ENCODE peak calls at places on chromosomes 12 and 14, in four cellular contexts. J is ovary, B is IMR-90, F is neural progenitor cell. P is an unnamed sample. For H3K27me3 and H3K36me3, the result is how much of the 10 kb centered on the place peaks cover.

GRCh38 chr14:101004954-101005353 is 101.4 kb upstream of the RTL1 start:
- DNase-seq in J (peak), B (peak), F (no peak), P (no peak)

GRCh38 chr12:66514581-66514980 is 164.3 kb downstream of the GRIP1 start:
- DNase-seq in J (no peak), B (no peak), F (no peak), P (peak)

GRCh38 chr14:22046063-22046462 is 372.4 kb upstream of the OR4E1 start:
- DNase-seq in J (no peak), B (no peak), F (no peak), P (no peak)

GRCh38 chr14:35149239-35149638 is 26.9 kb downstream of the PRORP start:
- DNase-seq in J (no peak), B (no peak), F (no peak), P (no peak)

GRCh38 chr14:104296388-104297312 is 158.3 kb downstream of the KIF26A start:
- DNase-seq in J (peak), B (no peak), F (no peak), P (no peak)

GRCh38 chr12:27571463-27571862 is 47.5 kb downstream of the PPFIBP1 start:
- DNase-seq in J (no peak), B (peak), F (no peak), P (peak)

GRCh38 chr12:105676694-105677093 is 346.2 kb downstream of the C12orf75 start:
- DNase-seq in J (no peak), B (no peak), F (no peak), P (no peak)

GRCh38 chr14:74510955-74511354 is 17.4 kb downstream of the ISCA2 start:
- DNase-seq in J (no peak), B (peak), F (no peak), P (peak)

GRCh38 chr14:24607081-24607480 is 2.4 kb downstream of the GZMH start:
- DNase-seq in J (no peak), B (no peak), F (no peak), P (no peak)

GRCh38 chr12:105659355-105660075 is 329.0 kb downstream of the C12orf75 start:
- DNase-seq in J (peak), B (no peak), F (no peak), P (peak)

GRCh38 chr12:96472384-96472783 is 17.0 kb upstream of the CFAP54 start:
- DNase-seq in J (no peak), B (no peak), F (no peak), P (no peak)

GRCh38 chr14:67722293-67722692 is 20.6 kb downstream of the RDH12 start:
- DNase-seq in J (peak), B (peak), F (peak), P (no peak)

GRCh38 chr14:68888883-68889282 is 90.2 kb downstream of the ACTN1 start:
- DNase-seq in J (no peak), B (no peak), F (no peak), P (no peak)

GRCh38 chr14:32713856-32714255 is 224.8 kb upstream of the NPAS3 start:
- DNase-seq in J (no peak), B (no peak), F (no peak), P (no peak)

GRCh38 chr12:31647106-31647505 is 12.4 kb upstream of the ETFBKMT start:
- DNase-seq in J (no peak), B (peak), F (no peak), P (peak)

GRCh38 chr14:103386632-103387329 is 1.6 kb downstream of the MARK3 start:
- DNase-seq in J (no peak), B (peak), F (peak), P (no peak)

GRCh38 chr12:6285532-6286306 is 24.8 kb upstream of the PLEKHG6 start:
- DNase-seq in J (no peak), B (peak), F (no peak), P (peak)

GRCh38 chr12:3490848-3491382 is at the start of gene PRMT8:
- DNase-seq in J (no peak), B (no peak), F (peak), P (no peak)
- H3K27me3 ChIP-seq in J (under half), B (under half), F (half or more), P (half or more)

GRCh38 chr14:105380656-105381210 is 17.6 kb upstream of the TEX22 start:
- DNase-seq in J (no peak), B (no peak), F (no peak), P (no peak)

GRCh38 chr14:105379946-105380345 is 18.4 kb upstream of the TEX22 start:
- DNase-seq in J (no peak), B (no peak), F (no peak), P (no peak)

GRCh38 chr14:105382343-105383082 is 15.8 kb upstream of the TEX22 start:
- DNase-seq in J (no peak), B (no peak), F (no peak), P (no peak)

GRCh38 chr14:105383083-105383730 is 15.1 kb upstream of the TEX22 start:
- DNase-seq in J (no peak), B (no peak), F (no peak), P (no peak)

DNA sequence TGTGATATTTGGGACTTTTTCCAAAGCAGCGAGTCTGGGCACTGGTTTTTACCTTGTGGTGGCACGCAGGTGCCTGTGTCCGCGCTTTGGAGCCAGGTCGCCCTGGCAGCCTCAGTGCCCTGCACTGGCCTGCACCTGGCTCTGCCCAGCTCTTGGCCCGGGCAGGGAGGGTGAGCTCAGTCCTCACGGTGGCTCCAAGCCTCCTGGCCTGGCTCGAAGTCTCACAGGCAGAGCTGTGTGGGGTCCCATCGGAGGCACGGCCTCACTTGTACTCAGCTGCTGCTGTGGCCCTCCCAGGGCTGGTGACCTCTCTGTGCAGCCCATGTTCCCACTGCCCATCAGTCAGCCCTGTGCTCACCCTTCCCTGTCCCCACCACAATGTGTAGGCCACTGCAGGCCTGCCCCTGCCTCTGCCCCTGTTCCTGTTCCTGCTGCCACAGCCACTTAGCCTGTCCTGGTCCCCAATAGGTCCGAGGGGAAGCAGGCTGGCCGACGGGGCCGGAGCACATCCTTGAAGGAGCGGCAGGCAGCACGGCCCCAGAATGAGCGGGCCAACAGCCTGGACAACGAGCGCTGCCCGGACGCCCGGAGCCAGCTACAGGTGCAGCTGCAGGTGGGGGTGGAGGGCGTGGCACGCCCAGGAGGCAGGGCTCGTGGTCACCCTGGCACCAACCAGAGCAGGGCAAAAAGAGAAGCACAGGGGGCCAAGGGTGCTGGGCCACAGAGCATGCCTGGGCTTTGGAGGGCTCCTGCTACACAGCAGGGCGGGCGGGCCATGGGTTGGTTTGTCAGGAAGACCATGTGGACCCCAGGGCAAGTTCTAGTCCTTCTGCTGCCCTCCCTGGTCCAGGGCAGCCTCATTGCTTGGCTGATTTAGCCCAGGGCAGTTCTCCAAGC is 16.6 kb upstream of the TEX22 start:
- DNase-seq in J (no peak), B (no peak), F (no peak), P (no peak)
- H3K36me3 ChIP-seq in J (under half), B (under half), F (under half), P (under half)

DNA sequence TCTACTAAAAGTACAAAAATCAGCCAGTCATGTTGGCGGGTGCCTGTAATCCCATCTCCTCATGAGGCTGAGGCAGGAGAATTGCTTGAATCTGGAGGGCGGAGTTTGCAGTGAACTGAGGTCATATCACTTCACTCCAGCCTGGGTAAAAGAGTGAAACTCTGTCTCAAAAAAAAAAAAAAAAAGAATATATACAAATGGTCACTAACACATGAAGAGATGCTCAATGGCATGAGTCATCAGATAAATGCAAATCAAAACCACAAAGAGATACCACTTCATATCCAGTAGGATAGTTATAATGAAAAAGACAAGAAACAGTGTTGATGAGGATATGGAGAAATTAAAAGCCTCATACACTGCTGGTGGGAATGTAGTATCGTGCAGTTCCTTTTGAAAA is 33.6 kb upstream of the METAP2 start:
- DNase-seq in J (no peak), B (peak), F (no peak), P (peak)
- TF ChIP-seq CTCF in J (no peak), B (no peak), F (no peak), P (no peak)

GRCh38 chr14:42683690-42684089 is 1077.0 kb downstream of the LRFN5 start:
- DNase-seq in J (no peak), B (peak), F (no peak), P (no peak)
- H3K27me3 ChIP-seq in J (under half), B (under half), F (under half), P (under half)

DNA sequence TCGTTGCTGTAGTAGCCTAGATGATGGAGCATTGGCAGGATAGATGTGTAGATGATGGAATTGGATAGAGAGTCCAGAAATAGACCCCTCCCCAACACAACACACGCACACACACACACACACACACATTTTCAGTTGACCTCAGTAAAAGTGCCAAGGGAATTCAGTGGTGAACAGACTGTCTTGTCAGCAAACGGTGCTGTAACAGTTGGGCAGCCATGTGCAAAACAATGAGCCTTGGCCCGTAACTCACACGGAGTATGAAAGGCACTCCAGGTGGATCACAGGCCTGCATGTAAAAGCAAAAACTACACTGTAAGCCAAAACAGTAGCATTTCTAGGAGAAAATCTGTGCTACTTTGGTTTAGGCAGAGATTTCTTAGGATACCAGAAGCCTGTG is 87.8 kb downstream of the DDX51 start:
- DNase-seq in J (no peak), B (no peak), F (no peak), P (no peak)
- H3K36me3 ChIP-seq in J (under half), B (half or more), F (under half), P (under half)

GRCh38 chr12:2273288-2273687 is 220.5 kb downstream of the CACNA1C start:
- DNase-seq in J (no peak), B (peak), F (peak), P (no peak)
- TF ChIP-seq CTCF in J (no peak), B (peak), F (peak), P (no peak)

GRCh38 chr12:48265792-48266191 is 62.7 kb upstream of the OR10AD1 start:
- DNase-seq in J (no peak), B (no peak), F (no peak), P (no peak)

GRCh38 chr12:48263617-48264016 is 60.5 kb upstream of the OR10AD1 start:
- DNase-seq in J (no peak), B (no peak), F (no peak), P (no peak)

GRCh38 chr12:48266826-48267225 is 63.7 kb upstream of the OR10AD1 start:
- DNase-seq in J (no peak), B (no peak), F (no peak), P (no peak)

DNA sequence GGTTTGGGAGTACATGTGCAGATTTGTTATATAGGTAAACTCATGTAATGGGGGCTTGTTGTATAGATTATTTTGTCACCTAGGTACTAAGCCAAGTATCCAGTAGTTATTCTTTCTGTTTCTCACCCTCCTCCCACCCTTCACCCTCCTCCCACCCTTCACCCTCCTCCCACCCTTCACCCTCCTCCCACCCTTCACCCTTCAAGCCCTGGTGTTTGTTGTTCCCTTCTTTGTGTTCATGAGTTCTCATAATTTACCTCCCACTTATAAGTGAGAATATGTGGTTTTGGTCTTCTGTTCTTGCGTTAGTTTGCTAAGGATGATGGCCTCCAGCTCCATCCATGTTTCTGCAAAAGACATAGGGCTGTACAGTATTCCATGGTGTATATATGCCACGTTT is 58.7 kb upstream of the OR10AD1 start:
- DNase-seq in J (no peak), B (no peak), F (no peak), P (no peak)
- H3K27me3 ChIP-seq in J (under half), B (under half), F (under half), P (under half)

GRCh38 chr12:54394281-54394719 is 9.8 kb upstream of the ZNF385A start:
- DNase-seq in J (no peak), B (peak), F (peak), P (peak)

GRCh38 chr12:54393350-54393655 is 8.8 kb upstream of the ZNF385A start:
- DNase-seq in J (no peak), B (no peak), F (peak), P (no peak)

GRCh38 chr12:54393743-54394142 is 9.2 kb upstream of the ZNF385A start:
- DNase-seq in J (no peak), B (no peak), F (no peak), P (no peak)

GRCh38 chr12:54395545-54395944 is 11.0 kb upstream of the ZNF385A start:
- DNase-seq in J (no peak), B (no peak), F (no peak), P (no peak)

DNA sequence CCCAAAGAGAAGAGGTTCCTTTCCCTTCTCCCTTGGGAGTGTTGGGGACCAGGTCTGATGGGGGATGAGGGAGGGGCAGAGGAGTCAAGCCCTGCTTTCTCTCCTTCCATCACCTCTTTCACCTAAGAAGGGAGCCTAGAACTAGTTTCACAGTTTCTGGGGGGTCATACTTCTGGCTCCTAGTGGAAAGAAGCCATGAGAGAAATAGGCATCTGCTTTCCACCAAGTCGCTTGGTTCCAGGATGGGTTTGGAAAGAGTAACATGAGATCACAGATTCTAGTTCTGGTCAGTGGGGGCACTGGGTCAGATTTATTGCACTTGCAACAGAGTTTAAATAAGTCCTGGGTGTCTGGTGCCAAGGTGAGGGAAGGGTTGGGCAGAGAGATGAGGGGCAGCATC is 10.5 kb upstream of the ZNF385A start:
- DNase-seq in J (no peak), B (no peak), F (no peak), P (no peak)
- H3K36me3 ChIP-seq in J (under half), B (half or more), F (under half), P (under half)

P was measured in bronchial epithelial cell.